ENCODE peak calls at places on chromosomes 13 and 19, in five cellular contexts. O is astrocyte, N is stomach, X is fibroblast of lung, K is heart right ventricle. J is an unnamed sample.

GRCh38 chr13:19587635-19588300 is 26.4 kb upstream of the TPTE2 start:
- DNase-seq in O (peak; percentile 10), N (no peak), X (peak; percentile 36), K (peak; percentile 12), J (peak; percentile 36)

GRCh38 chr13:79541426-79542049 is 60.6 kb downstream of the NDFIP2 start:
- DNase-seq in O (peak; percentile 36), N (no peak), X (peak; percentile 53), K (no peak), J (peak; percentile 74)

GRCh38 chr13:107035186-107035585 is 467.2 kb upstream of the ARGLU1 start:
- DNase-seq in O (peak; percentile 16), K (no peak), N (no peak), X (peak; percentile 14), J (no peak)

GRCh38 chr13:103349664-103350063 is 283.4 kb upstream of the SLC10A2 start:
- DNase-seq in K (peak; percentile 34), X (no peak), N (no peak), O (no peak), J (no peak)

GRCh38 chr13:71540098-71540497 is 326.9 kb downstream of the DACH1 start:
- DNase-seq in N (no peak), O (no peak), K (no peak), X (no peak), J (no peak)

GRCh38 chr19:36196249-36196648 is 18.2 kb downstream of the ZNF565 start:
- DNase-seq in X (peak; percentile 23), K (no peak), N (no peak), O (peak; percentile 16), J (no peak)

GRCh38 chr19:49506575-49507105 is 5.8 kb upstream of the FCGRT start:
- DNase-seq in K (no peak), O (no peak), X (no peak), N (peak; percentile 76), J (peak; percentile 47)

GRCh38 chr13:30905932-30906383 is at the start of gene MEDAG:
- DNase-seq in X (peak; percentile 82), O (peak; percentile 76), N (no peak), K (peak; percentile 81), J (peak; percentile 18)

GRCh38 chr19:8304841-8305621 is 3.1 kb downstream of the CD320 start:
- DNase-seq in O (no peak), N (peak; percentile 26), K (peak; percentile 4), X (no peak), J (no peak)

GRCh38 chr13:75180805-75181455 is 301.0 kb downstream of the TBC1D4 start:
- DNase-seq in O (peak; percentile 72), K (no peak), X (peak; percentile 78), N (no peak), J (peak; percentile 38)

GRCh38 chr13:27016871-27017270 is 154.7 kb downstream of the USP12 start:
- DNase-seq in O (no peak), N (no peak), X (no peak), K (no peak), J (no peak)

GRCh38 chr19:29620931-29621351 is 14.9 kb downstream of the POP4 start:
- DNase-seq in X (no peak), N (no peak), K (no peak), O (no peak), J (no peak)

GRCh38 chr13:45683701-45684100 is 18.4 kb upstream of the CBY2 start:
- DNase-seq in N (no peak), X (no peak), K (no peak), O (no peak), J (no peak)

GRCh38 chr13:64910061-64910460 is 2320.1 kb downstream of the PCDH9 start:
- DNase-seq in X (peak; percentile 6), N (no peak), O (no peak), K (no peak), J (peak; percentile 66)

GRCh38 chr19:2337329-2337707 is 8.8 kb downstream of the SPPL2B start:
- DNase-seq in K (no peak), N (no peak), O (peak; percentile 47), X (peak; percentile 59), J (no peak)

GRCh38 chr13:114063545-114064515 is 68.6 kb downstream of the RASA3 start:
- DNase-seq in X (peak; percentile 69), N (peak; percentile 68), K (peak; percentile 34), O (peak; percentile 58), J (no peak)

GRCh38 chr13:53631511-53631910 is 602.9 kb downstream of the OLFM4 start:
- DNase-seq in K (no peak), N (no peak), O (no peak), X (no peak), J (no peak)

GRCh38 chr13:39108746-39109145 is 70.5 kb downstream of the NHLRC3 start:
- DNase-seq in O (no peak), X (no peak), K (no peak), N (no peak), J (no peak)

GRCh38 chr13:67135356-67135755 is 94.8 kb downstream of the PCDH9 start:
- DNase-seq in O (no peak), K (no peak), X (no peak), N (no peak), J (no peak)

GRCh38 chr19:16640951-16641350 is 12.9 kb upstream of the MED26 start:
- DNase-seq in N (no peak), X (no peak), O (no peak), K (no peak), J (no peak)

GRCh38 chr13:61358599-61358998 is 57.0 kb downstream of the PCDH20 start:
- DNase-seq in X (no peak), O (no peak), K (no peak), N (no peak), J (no peak)

GRCh38 chr13:79352107-79352506 is 53.9 kb downstream of the RBM26 start:
- DNase-seq in K (no peak), X (peak; percentile 21), N (no peak), O (no peak), J (no peak)

GRCh38 chr13:33276581-33276980 is 9.0 kb downstream of the STARD13 start:
- DNase-seq in N (no peak), O (peak; percentile 89), X (peak; percentile 90), K (no peak), J (no peak)

GRCh38 chr13:89982406-89983085 is 1364.9 kb upstream of the MIR17HG start:
- DNase-seq in O (peak; percentile 46), K (no peak), N (no peak), X (peak; percentile 59), J (peak; percentile 1)

GRCh38 chr13:101941095-101941777 is 460.6 kb downstream of the FGF14 start:
- DNase-seq in N (no peak), K (no peak), X (peak; percentile 2), O (no peak), J (peak; percentile 4)

GRCh38 chr13:20995245-20995829 is 66.0 kb downstream of the LATS2 start:
- DNase-seq in N (no peak), O (no peak), X (no peak), K (no peak), J (peak; percentile 41)

GRCh38 chr13:79989251-79989661 is 351.7 kb downstream of the SPRY2 start:
- DNase-seq in O (peak; percentile 20), X (peak; percentile 44), N (no peak), K (no peak), J (peak; percentile 63)

GRCh38 chr13:32224916-32225315 is 90.2 kb downstream of the ZAR1L start:
- DNase-seq in N (no peak), O (peak; percentile 18), K (no peak), X (peak; percentile 33), J (no peak)
- TF ChIP-seq CTCF in N (no peak), O (no peak), K (no peak), X (no peak), J (no peak)

GRCh38 chr19:50718255-50719118 is 1.1 kb downstream of the SHANK1 start:
- DNase-seq in X (no peak), O (no peak), K (no peak), N (no peak), J (no peak)
- H3K27me3 ChIP-seq in X (no peaks in the 10 kb centered on the region), O (no peaks in the 10 kb centered on the region), K (no peaks in the 10 kb centered on the region), N (peaks cover 10% of the 10 kb centered on the region), J (peaks cover 5% of the 10 kb centered on the region)

GRCh38 chr19:10334340-10335148 is 1.2 kb upstream of the RAVER1 start:
- DNase-seq in K (peak; percentile 96), N (peak; percentile 97), O (peak; percentile 87), X (peak; percentile 94), J (peak; percentile 86)

GRCh38 chr19:10332965-10333757 is at the start of gene RAVER1:
- DNase-seq in X (peak; percentile 96), O (peak; percentile 90), K (peak; percentile 98), N (peak; percentile 99), J (peak; percentile 87)

GRCh38 chr19:10333758-10334339 is 520 bp upstream of the RAVER1 start:
- DNase-seq in K (no peak), O (peak; percentile 1), N (no peak), X (no peak), J (no peak)

GRCh38 chr19:10332158-10332964 is 968 bp downstream of the RAVER1 start:
- DNase-seq in N (no peak), K (no peak), X (no peak), O (no peak), J (no peak)

GRCh38 chr19:10335149-10336053 is 2.1 kb upstream of the RAVER1 start:
- DNase-seq in K (no peak), X (no peak), O (no peak), N (no peak), J (no peak)
- H3K4me3 ChIP-seq in K (peak overlapping the region; percentile 77), X (peak overlapping the region; percentile 85), O (no peak overlapping the region), N (peak overlapping the region; percentile 82), J (peak overlapping the region; percentile 93)

GRCh38 chr13:105118577-105118976 is 1416.9 kb downstream of the EFNB2 start:
- DNase-seq in N (no peak), K (no peak), O (no peak), X (no peak), J (no peak)

GRCh38 chr13:105121221-105121620 is 1414.2 kb downstream of the EFNB2 start:
- DNase-seq in K (no peak), N (no peak), O (no peak), X (no peak), J (no peak)

GRCh38 chr13:105116966-105117365 is 1418.5 kb downstream of the EFNB2 start:
- DNase-seq in N (no peak), O (no peak), K (no peak), X (no peak), J (no peak)
- TF ChIP-seq CTCF in N (no peak), O (no peak), K (no peak), X (no peak), J (no peak)

GRCh38 chr19:6970478-6970877 is 50.8 kb downstream of the MBD3L2B start:
- DNase-seq in K (no peak), X (no peak), O (no peak), N (no peak), J (no peak)
- H3K27me3 ChIP-seq in K (no peaks in the 10 kb centered on the region), X (no peaks in the 10 kb centered on the region), O (no peaks in the 10 kb centered on the region), N (no peaks in the 10 kb centered on the region), J (no peaks in the 10 kb centered on the region)

DNA sequence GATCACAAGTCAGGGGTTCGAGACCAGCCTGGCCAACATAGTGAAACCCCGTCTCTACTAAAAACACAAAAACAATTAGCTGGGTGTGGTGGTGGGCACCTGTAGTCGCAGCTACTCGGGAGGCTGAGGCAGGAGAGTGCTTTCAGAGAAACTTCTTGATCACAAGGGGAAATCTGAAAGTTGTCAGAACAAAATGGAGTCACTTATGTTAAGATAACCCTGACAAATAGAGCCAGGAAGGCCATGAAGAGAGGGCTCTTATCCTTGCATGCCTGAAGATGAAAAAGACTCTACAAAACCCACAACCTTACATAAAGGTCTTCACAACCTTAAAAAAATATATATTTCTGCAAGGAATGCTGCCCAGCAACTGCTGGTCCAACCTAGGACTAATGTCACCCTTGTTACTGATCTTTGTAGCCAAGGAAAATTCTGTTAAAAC is 1.2 kb downstream of the CARD8 start:
- DNase-seq in O (no peak), K (no peak), X (no peak), N (no peak), J (no peak)
- H3K4me3 ChIP-seq in O (peak overlapping the region; percentile 98), K (peak overlapping the region; percentile 69), X (peak overlapping the region; percentile 95), N (peak overlapping the region; percentile 66), J (no peak overlapping the region)

GRCh38 chr19:33402421-33403220 is 29.1 kb downstream of the CEBPG start:
- DNase-seq in K (no peak), X (no peak), N (no peak), O (no peak), J (no peak)
- TF ChIP-seq CTCF in K (peak; percentile 9), X (no peak), N (no peak), O (no peak), J (peak; percentile 47)